ENCODE peak calls at places on chromosomes 16 and 17, in five cellular contexts. I is HepG2, X is HEK293T, P is NT2/D1, B is H1. Z is an unnamed sample.

GRCh38 chr17:81566461-81567126 is 14.4 kb upstream of the FAAP100 start:
- DNase-seq in I (no peak), X (no peak), P (no peak), B (no peak), Z (no peak)

GRCh38 chr17:28871056-28871579 is 16.3 kb downstream of the ERAL1 start:
- DNase-seq in I (no peak), X (no peak), P (no peak), B (no peak), Z (peak; percentile 79)

GRCh38 chr17:78151514-78152008 is 5.4 kb downstream of the C17orf99 start:
- DNase-seq in I (peak; percentile 70), X (no peak), P (no peak), B (no peak), Z (no peak)

GRCh38 chr17:79919164-79919585 is 79.9 kb upstream of the CBX4 start:
- DNase-seq in I (no peak), X (no peak), P (no peak), B (no peak), Z (no peak)

GRCh38 chr16:65731840-65732239 is 610.0 kb upstream of the CDH11 start:
- DNase-seq in I (no peak), X (no peak), P (no peak), B (no peak), Z (no peak)

GRCh38 chr17:10879110-10879509 is 41.2 kb upstream of the PIRT start:
- DNase-seq in I (no peak), X (peak; percentile 8), P (peak; percentile 15), B (no peak), Z (no peak)

GRCh38 chr17:35713069-35713728 is 18.2 kb upstream of the RASL10B start:
- DNase-seq in I (peak; percentile 87), X (no peak), P (no peak), B (no peak), Z (no peak)

GRCh38 chr17:67244621-67245072 is 349 bp downstream of the HELZ start:
- DNase-seq in I (no peak), X (peak; percentile 54), P (no peak), B (no peak), Z (no peak)

GRCh38 chr17:66633322-66633965 is 201.5 kb upstream of the CACNG5 start:
- DNase-seq in I (no peak), X (no peak), P (no peak), B (no peak), Z (no peak)

GRCh38 chr16:66150691-66151090 is 215.8 kb upstream of the CDH5 start:
- DNase-seq in I (no peak), X (no peak), P (no peak), B (no peak), Z (no peak)

GRCh38 chr17:53101706-53102105 is 721.0 kb upstream of the KIF2B start:
- DNase-seq in I (no peak), X (no peak), P (no peak), B (no peak), Z (no peak)

GRCh38 chr16:81523387-81524115 is 78.9 kb downstream of the CMIP start:
- DNase-seq in I (no peak), X (no peak), P (no peak), B (no peak), Z (no peak)

GRCh38 chr17:19867654-19868395 is at the start of gene ULK2:
- DNase-seq in I (no peak), X (peak; percentile 43), P (peak; percentile 23), B (no peak), Z (no peak)

GRCh38 chr16:66845791-66846221 is 1.6 kb downstream of the CA7 start:
- DNase-seq in I (no peak), X (no peak), P (no peak), B (no peak), Z (no peak)

GRCh38 chr17:15351925-15352324 is 10.5 kb upstream of the TEKT3 start:
- DNase-seq in I (no peak), X (no peak), P (no peak), B (no peak), Z (no peak)

GRCh38 chr16:9134739-9135138 is 43.3 kb downstream of the HAPSTR1 start:
- DNase-seq in I (peak; percentile 79), X (peak; percentile 48), P (peak; percentile 63), B (no peak), Z (no peak)

GRCh38 chr17:75785770-75786538 is 1.3 kb downstream of the UNK start:
- DNase-seq in I (no peak), X (no peak), P (no peak), B (no peak), Z (no peak)

GRCh38 chr16:2003231-2003826 is 6.3 kb downstream of the ZNF598 start:
- DNase-seq in I (no peak), X (no peak), P (no peak), B (no peak), Z (no peak)

GRCh38 chr17:28509784-28510183 is 3.6 kb downstream of the FOXN1 start:
- DNase-seq in I (no peak), X (no peak), P (no peak), B (no peak), Z (no peak)

GRCh38 chr17:72402727-72403210 is 281.9 kb downstream of the SOX9 start:
- DNase-seq in I (no peak), X (no peak), P (no peak), B (no peak), Z (no peak)

GRCh38 chr17:72405662-72406230 is 284.9 kb downstream of the SOX9 start:
- DNase-seq in I (no peak), X (no peak), P (no peak), B (no peak), Z (no peak)

GRCh38 chr17:72403713-72404209 is 282.9 kb downstream of the SOX9 start:
- DNase-seq in I (peak; percentile 97), X (no peak), P (no peak), B (no peak), Z (no peak)

GRCh38 chr17:72406501-72406900 is 285.7 kb downstream of the SOX9 start:
- DNase-seq in I (no peak), X (no peak), P (no peak), B (no peak), Z (no peak)

DNA sequence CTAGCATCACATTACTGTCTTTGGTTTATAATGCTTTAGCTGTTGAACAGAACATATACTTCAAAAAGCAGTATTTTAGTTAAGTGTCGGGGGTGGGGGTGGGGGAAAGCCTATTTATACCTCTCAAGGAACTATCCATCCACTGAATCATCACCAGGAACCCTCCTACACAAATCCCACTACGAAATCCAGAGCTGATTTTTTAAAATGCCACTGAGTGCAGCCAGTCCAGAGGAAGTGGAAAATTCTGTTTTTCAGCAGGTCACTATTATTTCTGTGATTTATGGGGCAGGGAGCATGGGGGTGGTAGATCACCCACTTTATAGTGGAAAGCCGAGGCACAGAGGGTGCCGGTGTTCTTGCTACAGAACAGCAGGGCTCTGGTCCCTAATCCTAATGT is 284.1 kb downstream of the SOX9 start:
- DNase-seq in I (no peak), X (no peak), P (no peak), B (no peak), Z (no peak)
- TF ChIP-seq SUZ12 in I (no peak), X (no peak), P (no peak), B (no peak), Z (no peak)

GRCh38 chr16:19844945-19845641 is 39.6 kb downstream of the GPRC5B start:
- DNase-seq in I (no peak), X (no peak), P (no peak), B (no peak), Z (no peak)
- TF ChIP-seq SUZ12 in I (no peak), X (no peak), P (no peak), B (no peak), Z (no peak)

GRCh38 chr17:47624727-47625068 is 25.0 kb upstream of the KPNB1 start:
- DNase-seq in I (no peak), X (no peak), P (no peak), B (no peak), Z (no peak)

GRCh38 chr17:47622179-47622549 is 27.6 kb upstream of the KPNB1 start:
- DNase-seq in I (no peak), X (no peak), P (no peak), B (no peak), Z (no peak)

GRCh38 chr17:47620503-47621245 is 29.0 kb upstream of the KPNB1 start:
- DNase-seq in I (peak; percentile 52), X (no peak), P (no peak), B (no peak), Z (no peak)

GRCh38 chr17:47618416-47618815 is 31.3 kb upstream of the KPNB1 start:
- DNase-seq in I (peak; percentile 17), X (peak; percentile 19), P (no peak), B (no peak), Z (no peak)

GRCh38 chr17:47621293-47622178 is 28.2 kb upstream of the KPNB1 start:
- DNase-seq in I (no peak), X (peak; percentile 20), P (peak; percentile 46), B (peak; percentile 41), Z (no peak)
- TF ChIP-seq SUZ12 in I (no peak), X (no peak), P (no peak), B (no peak), Z (no peak)

GRCh38 chr16:28182183-28182582 is 29.6 kb downstream of the XPO6 start:
- DNase-seq in I (no peak), X (no peak), P (no peak), B (no peak), Z (no peak)
- TF ChIP-seq SUZ12 in I (no peak), X (no peak), P (no peak), B (no peak), Z (no peak)

DNA sequence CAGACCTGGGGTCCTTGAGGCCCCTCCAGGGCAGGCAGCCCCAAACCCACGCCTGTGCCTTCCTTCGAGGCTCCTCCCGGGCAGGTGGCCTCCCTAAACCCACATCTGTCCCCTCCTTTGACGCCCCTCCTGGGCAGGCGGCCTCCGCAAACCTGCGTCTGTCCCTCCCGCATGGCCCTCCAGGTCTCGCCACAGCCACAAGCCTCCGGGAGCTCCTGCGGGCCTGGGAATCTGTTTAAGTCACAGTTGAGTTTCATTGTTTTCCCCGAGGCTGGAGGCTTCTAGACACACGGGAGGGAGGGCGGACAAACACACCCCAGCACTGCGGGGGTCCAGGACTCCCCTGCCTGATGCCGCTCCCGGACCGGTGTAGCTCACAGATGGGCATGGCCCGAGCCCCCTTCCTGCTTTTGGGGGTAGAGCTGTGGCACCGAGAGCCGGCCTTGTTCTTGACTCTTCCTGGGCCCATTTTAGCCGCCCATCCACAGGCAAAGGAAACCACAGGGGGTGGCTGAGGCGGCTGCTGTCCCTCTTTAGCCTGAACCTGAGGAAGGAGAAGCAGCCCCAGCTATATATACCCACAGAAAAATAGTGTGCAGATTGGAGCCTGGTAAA is 7.1 kb downstream of the PIEZO1 start:
- DNase-seq in I (no peak), X (no peak), P (no peak), B (no peak), Z (no peak)
- TF ChIP-seq SUZ12 in I (no peak), X (no peak), P (no peak), B (no peak), Z (no peak)

GRCh38 chr17:16463341-16464000 is 28.5 kb downstream of the LRRC75A start:
- DNase-seq in I (no peak), X (no peak), P (no peak), B (no peak), Z (no peak)
- TF ChIP-seq SUZ12 in I (no peak), X (no peak), P (no peak), B (no peak), Z (no peak)

DNA sequence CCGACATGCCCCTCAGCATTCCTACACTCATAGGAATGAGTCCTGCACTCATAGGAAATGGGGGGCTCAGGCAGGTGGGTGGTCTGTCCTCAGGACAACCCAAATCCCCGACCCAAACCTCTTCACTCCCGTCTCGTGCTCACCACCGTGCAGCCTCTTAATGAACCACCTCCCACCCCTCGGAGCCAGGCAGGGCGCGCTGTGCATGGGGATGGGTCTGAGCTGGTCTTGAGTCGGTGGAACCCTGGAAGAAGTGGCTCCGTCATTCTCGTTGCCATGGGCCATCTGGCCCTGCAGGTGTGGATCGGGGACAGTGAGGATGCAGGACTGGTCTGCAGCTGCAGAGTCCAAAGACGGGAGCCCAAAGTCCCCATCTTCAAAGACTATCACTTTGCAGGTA is 6.4 kb upstream of the RAB40B start:
- DNase-seq in I (no peak), X (no peak), P (no peak), B (no peak), Z (no peak)
- TF ChIP-seq SUZ12 in I (no peak), X (no peak), P (no peak), B (no peak), Z (no peak)